ENCODE peak calls at places on chromosomes 4 and X, in nine cellular contexts. U is progenitor cell of endocrine pancreas; B is CD4-positive, alpha-beta T cell; N is A673; L is heart right ventricle; A is BJ; D is nephron progenitor cell; R is gastrocnemius medialis; T is Calu3. X is an unnamed sample.

GRCh38 chr4:79334783-79335182 is 8.9 kb upstream of the NAA11 start:
- DNase-seq in D (no peak), R (no peak), T (no peak), L (no peak), B (no peak), N (no peak), U (no peak), A (no peak), X (no peak)

GRCh38 chr4:7365472-7366179 is 69.1 kb downstream of the PSAPL1 start:
- DNase-seq in L (peak), R (peak), U (no peak), A (no peak), D (no peak), T (no peak), N (no peak), B (no peak), X (no peak)

GRCh38 chr4:3073158-3074077 is 920 bp downstream of the HTT-AS start:
- DNase-seq in R (no peak), B (peak), U (peak), L (peak), A (no peak), N (peak), T (no peak), D (no peak), X (no peak)

GRCh38 chr4:186878203-186878800 is 154.6 kb upstream of the FAT1 start:
- DNase-seq in T (no peak), B (no peak), A (peak), U (no peak), R (no peak), L (no peak), D (no peak), N (no peak), X (no peak)

GRCh38 chrX:104435249-104435648 is 130.8 kb upstream of the IL1RAPL2 start:
- DNase-seq in T (no peak), D (no peak), U (no peak), B (no peak), R (no peak), L (no peak), N (no peak), A (no peak), X (no peak)

GRCh38 chr4:57462843-57463242 is 352.7 kb upstream of the IGFBP7 start:
- DNase-seq in A (no peak), R (no peak), N (no peak), L (no peak), D (no peak), T (no peak), U (no peak), B (no peak), X (no peak)

GRCh38 chr4:65502151-65502691 is 168.1 kb downstream of the EPHA5 start:
- DNase-seq in A (peak), T (no peak), B (no peak), U (no peak), D (no peak), N (peak), R (no peak), L (no peak), X (no peak)

GRCh38 chr4:59175588-59175987 is 2024.5 kb upstream of the ADGRL3 start:
- DNase-seq in L (no peak), N (no peak), T (no peak), A (no peak), U (no peak), R (no peak), D (no peak), B (no peak), X (no peak)

GRCh38 chr4:183214912-183215488 is 105.1 kb downstream of the CLDN22 start:
- DNase-seq in R (no peak), N (no peak), L (no peak), D (no peak), B (no peak), T (no peak), U (no peak), A (no peak), X (no peak)

GRCh38 chrX:13053171-13053570 is 8.8 kb upstream of the FAM9C start:
- DNase-seq in D (no peak), B (no peak), R (no peak), A (no peak), T (no peak), U (no peak), N (no peak), L (no peak), X (no peak)

GRCh38 chrX:132612990-132613564 is 124.2 kb upstream of the MBNL3 start:
- DNase-seq in D (peak), N (peak), L (peak), B (peak), T (peak), U (peak), R (peak), A (no peak), X (no peak)

GRCh38 chrX:50432760-50433377 is 37.8 kb downstream of the DGKK start:
- DNase-seq in R (no peak), B (no peak), L (no peak), A (no peak), T (no peak), D (peak), N (no peak), U (no peak), X (no peak)

GRCh38 chr4:87219648-87220093 is 747 bp downstream of the KLHL8 start:
- DNase-seq in T (no peak), A (no peak), B (peak), N (no peak), D (no peak), L (peak), R (peak), U (peak), X (no peak)

GRCh38 chrX:123190096-123190495 is 6.0 kb downstream of the GRIA3 start:
- DNase-seq in D (no peak), N (no peak), L (no peak), R (no peak), B (no peak), T (no peak), U (no peak), A (no peak), X (no peak)

GRCh38 chr4:140740906-140741670 is 15.1 kb downstream of the TBC1D9 start:
- DNase-seq in D (no peak), A (no peak), U (no peak), B (no peak), T (no peak), R (no peak), L (no peak), N (no peak), X (no peak)

GRCh38 chr4:89981789-89982334 is 87.2 kb downstream of the MMRN1 start:
- DNase-seq in R (no peak), U (no peak), D (no peak), L (no peak), N (no peak), B (no peak), T (no peak), A (no peak), X (no peak)

GRCh38 chrX:136953867-136954787 is 73.6 kb upstream of the RBMX start:
- DNase-seq in A (no peak), T (peak), U (no peak), N (peak), L (peak), D (peak), R (peak), B (peak), X (no peak)

GRCh38 chr4:14168919-14169318 is 541.4 kb upstream of the BOD1L1 start:
- DNase-seq in A (peak), D (no peak), L (peak), U (no peak), B (no peak), N (peak), T (peak), R (peak), X (no peak)

GRCh38 chrX:1452497-1453389 is at the start of gene ASMTL:
- DNase-seq in N (peak), U (peak), L (peak), T (peak), B (peak), D (peak), A (peak), R (peak), X (peak)

GRCh38 chrX:155966876-155967275 is 30.6 kb upstream of the IL9R start:
- DNase-seq in U (no peak), R (no peak), B (no peak), D (peak), A (peak), L (no peak), N (peak), T (peak), X (peak)

GRCh38 chr4:186227221-186227620 is at the start of gene KLKB1:
- DNase-seq in A (no peak), U (no peak), L (no peak), D (no peak), T (no peak), N (peak), B (no peak), R (no peak), X (no peak)

GRCh38 chr4:111641813-111642579 is 503.3 kb upstream of the FAM241A start:
- DNase-seq in N (peak), D (peak), B (no peak), L (peak), U (peak), R (peak), A (peak), T (peak), X (peak)

GRCh38 chr4:174631901-174632758 is 109.8 kb upstream of the HPGD start:
- DNase-seq in A (no peak), U (no peak), L (no peak), B (no peak), D (peak), N (peak), T (peak), R (no peak), X (peak)

GRCh38 chr4:123468479-123469031 is 72.0 kb downstream of the SPRY1 start:
- DNase-seq in T (no peak), D (no peak), U (no peak), L (no peak), A (no peak), N (no peak), R (no peak), B (no peak), X (no peak)

GRCh38 chr4:73599182-73599581 is 21.1 kb downstream of the RASSF6 start:
- DNase-seq in N (no peak), T (peak), D (no peak), L (no peak), U (no peak), A (no peak), B (no peak), R (no peak), X (no peak)

GRCh38 chrX:118795528-118795927 is 28.1 kb upstream of the ZCCHC12 start:
- DNase-seq in B (no peak), N (no peak), D (no peak), A (no peak), R (no peak), L (no peak), T (no peak), U (no peak), X (no peak)

GRCh38 chr4:88696620-88697019 is 1.0 kb downstream of the NAP1L5 start:
- DNase-seq in B (no peak), L (no peak), N (no peak), D (no peak), T (no peak), U (no peak), R (no peak), A (no peak), X (no peak)

GRCh38 chr4:163071308-163071707 is 95.4 kb downstream of the NAF1 start:
- DNase-seq in T (no peak), U (no peak), D (no peak), R (no peak), N (no peak), A (no peak), L (no peak), B (no peak), X (no peak)

GRCh38 chrX:95330292-95330691 is 1354.3 kb upstream of the DIAPH2 start:
- DNase-seq in T (no peak), R (no peak), D (no peak), A (no peak), N (no peak), L (no peak), B (no peak), U (no peak), X (no peak)

GRCh38 chrX:95325185-95325584 is 1359.5 kb upstream of the DIAPH2 start:
- DNase-seq in D (no peak), B (no peak), T (no peak), N (no peak), R (no peak), U (no peak), L (no peak), A (no peak), X (no peak)
- TF ChIP-seq CTCF in D (no peak), B (no peak), T (no peak), N (no peak), R (no peak), U (no peak), L (no peak), A (no peak), X (no peak)

GRCh38 chr4:77600521-77601451 is 4.8 kb upstream of the CXCL13 start:
- DNase-seq in R (no peak), L (no peak), N (peak), T (peak), A (no peak), U (peak), B (no peak), D (peak), X (no peak)
- TF ChIP-seq CTCF in R (peak), L (peak), N (peak), T (peak), A (peak), U (peak), B (peak), D (peak), X (peak)

GRCh38 chrX:105876658-105877057 is 54.3 kb downstream of the NRK start:
- DNase-seq in B (no peak), D (no peak), T (no peak), U (no peak), A (no peak), N (peak), L (no peak), R (no peak), X (no peak)
- TF ChIP-seq CTCF in B (no peak), D (peak), T (no peak), U (peak), A (no peak), N (peak), L (no peak), R (peak), X (peak)

GRCh38 chrX:102599950-102600579 is 750 bp downstream of the ARMCX5 start:
- DNase-seq in B (no peak), T (no peak), D (no peak), L (no peak), R (no peak), N (peak), A (no peak), U (no peak), X (no peak)
- TF ChIP-seq CTCF in B (no peak), T (no peak), D (no peak), L (no peak), R (no peak), N (no peak), A (peak), U (no peak), X (no peak)

GRCh38 chr4:127624176-127624575 is 8.6 kb upstream of the INTU start:
- DNase-seq in B (no peak), U (no peak), T (no peak), D (no peak), N (no peak), L (no peak), A (no peak), R (no peak), X (no peak)

GRCh38 chr4:127622621-127622922 is 10.2 kb upstream of the INTU start:
- DNase-seq in T (peak), A (no peak), L (no peak), N (peak), B (no peak), R (no peak), U (no peak), D (peak), X (no peak)

GRCh38 chr4:127618427-127618826 is 14.3 kb upstream of the INTU start:
- DNase-seq in N (no peak), A (no peak), B (no peak), R (no peak), T (no peak), U (no peak), L (no peak), D (no peak), X (no peak)

GRCh38 chr4:127623755-127624087 is 9.0 kb upstream of the INTU start:
- DNase-seq in N (peak), L (no peak), T (no peak), A (no peak), D (peak), R (no peak), B (no peak), U (no peak), X (no peak)

DNA sequence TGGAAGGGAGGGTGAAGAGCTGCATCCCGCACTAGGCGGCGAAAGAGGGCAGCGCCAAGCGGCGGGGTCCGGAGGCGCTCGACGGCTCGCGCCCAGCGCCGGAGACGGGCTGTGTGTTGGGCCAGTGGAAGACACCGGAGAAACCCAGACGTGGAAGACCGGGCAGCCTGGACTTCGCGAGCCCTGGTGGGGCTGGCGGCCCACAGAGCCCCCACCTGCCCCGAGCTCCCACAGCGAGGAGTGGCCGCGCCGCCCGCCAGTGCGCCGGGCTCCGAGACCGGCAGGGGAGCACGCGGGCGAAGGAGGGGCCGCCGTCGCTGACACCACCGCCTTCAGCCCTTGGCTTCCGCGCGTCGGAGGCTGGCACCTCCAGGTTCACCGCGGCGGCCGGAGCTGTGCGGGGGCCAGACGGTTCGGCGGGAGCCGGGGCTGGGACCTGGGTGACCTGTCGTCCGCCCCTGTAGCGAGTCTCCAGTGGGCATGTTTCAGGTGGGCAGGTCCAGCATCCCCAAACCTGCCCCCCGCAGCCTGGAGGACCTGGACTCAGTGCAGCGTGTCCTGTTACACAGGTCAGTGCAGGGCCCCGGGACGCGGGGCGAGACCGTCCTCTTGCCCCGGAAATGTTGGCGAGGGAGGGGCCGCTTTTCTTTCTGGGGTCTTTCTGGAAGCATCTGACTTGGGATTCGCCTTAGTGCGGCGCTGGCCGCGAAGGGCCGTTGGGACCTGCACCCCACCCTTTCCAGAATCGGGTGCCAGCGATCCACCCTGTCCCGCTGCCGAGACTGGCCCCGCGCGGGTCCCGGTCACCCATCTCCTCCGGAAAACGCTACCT is 9.6 kb upstream of the INTU start:
- DNase-seq in N (peak), A (no peak), R (no peak), T (no peak), U (peak), L (no peak), B (no peak), D (peak), X (no peak)
- TF ChIP-seq CTCF in N (peak), A (peak), R (no peak), T (no peak), U (peak), L (peak), B (no peak), D (peak), X (no peak)

DNA sequence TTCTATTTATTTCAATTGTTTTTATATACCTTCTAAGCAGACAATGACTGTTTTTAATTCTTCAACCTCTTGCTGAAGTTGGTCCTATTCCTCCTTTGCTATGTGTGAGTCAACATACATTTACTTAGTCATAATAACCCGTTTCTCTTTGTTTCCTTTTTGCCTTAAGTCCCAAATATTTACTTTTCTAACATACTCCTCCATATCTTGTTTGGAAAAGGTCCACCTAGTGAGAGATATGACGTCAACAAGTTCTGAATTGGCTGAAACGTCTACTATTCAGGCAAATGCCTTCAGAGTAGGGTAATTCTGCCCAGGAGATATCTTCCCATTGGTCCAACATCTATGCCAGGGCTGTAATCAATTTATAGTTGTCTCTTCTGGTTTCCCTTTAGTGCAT is 179.3 kb upstream of the GEMIN8 start:
- DNase-seq in N (no peak), T (no peak), U (no peak), A (no peak), B (no peak), L (no peak), R (no peak), D (no peak), X (no peak)
- TF ChIP-seq CTCF in N (no peak), T (no peak), U (no peak), A (no peak), B (no peak), L (no peak), R (no peak), D (no peak), X (no peak)

GRCh38 chr4:15375707-15376106 is 52.1 kb upstream of the C1QTNF7 start:
- DNase-seq in R (no peak), A (no peak), T (no peak), U (no peak), N (no peak), B (no peak), L (no peak), D (no peak), X (no peak)
- TF ChIP-seq CTCF in R (no peak), A (no peak), T (no peak), U (no peak), N (no peak), B (no peak), L (no peak), D (no peak), X (no peak)

GRCh38 chr4:113761682-113762060 is at the start of gene CAMK2D:
- DNase-seq in D (peak), U (peak), T (peak), R (peak), B (peak), L (peak), N (peak), A (peak), X (peak)
- TF ChIP-seq CTCF in D (no peak), U (peak), T (no peak), R (peak), B (peak), L (peak), N (peak), A (peak), X (peak)

DNA sequence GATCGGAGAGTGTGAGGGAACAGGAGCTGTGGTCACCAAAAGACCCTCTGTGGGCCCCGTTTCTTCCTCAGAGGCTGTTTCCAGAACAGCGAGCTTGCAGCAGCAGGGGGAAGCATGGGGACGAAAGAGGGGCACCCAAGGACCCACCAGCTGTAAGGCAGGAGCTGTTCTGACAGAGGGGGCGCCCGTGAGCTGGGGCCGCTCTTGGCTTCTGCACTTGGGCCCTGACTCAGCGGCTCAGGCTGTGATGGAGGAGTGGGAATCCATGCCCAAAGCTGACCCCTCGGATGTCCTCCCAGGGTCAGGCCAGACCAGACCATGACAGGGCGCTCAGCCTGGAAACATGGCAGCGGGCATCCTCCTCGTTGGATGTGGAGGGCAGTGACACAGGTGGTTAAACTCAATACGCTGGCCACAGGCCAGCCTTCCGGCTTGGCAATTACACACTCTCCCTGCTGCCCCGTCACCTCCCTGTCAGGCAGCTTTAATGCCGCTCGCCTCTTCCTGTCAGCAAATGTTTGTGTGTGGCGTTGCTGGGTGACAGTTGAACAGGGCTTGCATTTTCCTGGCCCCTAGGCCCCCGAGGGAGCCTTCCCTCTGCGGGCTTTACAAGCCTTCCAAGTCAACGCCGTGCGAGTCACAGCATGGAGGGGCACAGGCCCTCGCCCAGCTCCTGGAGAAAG is 620.2 kb downstream of the BCOR start:
- DNase-seq in B (peak), N (no peak), U (peak), D (peak), T (peak), A (no peak), R (peak), L (peak), X (no peak)
- TF ChIP-seq CTCF in B (no peak), N (peak), U (peak), D (peak), T (no peak), A (no peak), R (no peak), L (peak), X (peak)

DNA sequence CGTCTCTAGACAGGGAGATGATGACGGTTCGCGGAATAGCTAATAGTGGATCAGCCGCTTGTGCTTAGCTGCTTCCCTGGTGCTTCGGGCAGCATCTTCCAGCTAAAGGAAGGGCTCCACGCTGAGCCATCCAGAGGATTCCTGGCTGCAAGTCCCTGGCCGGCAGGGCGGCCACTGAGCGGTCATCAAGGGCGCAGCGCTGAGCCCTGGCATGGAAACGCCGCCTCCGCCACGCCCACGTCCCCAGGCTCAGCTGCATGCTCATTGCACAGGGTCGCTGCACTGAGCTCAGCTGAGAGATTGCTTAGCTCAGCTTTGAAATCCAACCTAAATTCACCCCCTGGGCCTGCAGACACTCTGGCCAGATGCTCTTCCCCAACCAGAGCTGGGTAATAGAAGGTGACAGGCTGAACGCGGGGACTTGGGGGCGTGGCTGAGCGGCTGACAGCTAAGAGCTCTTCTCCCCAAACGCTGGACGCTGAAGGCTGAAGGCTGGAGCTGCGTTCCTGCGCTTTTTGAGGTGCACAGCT is 118.2 kb upstream of the KIT start:
- DNase-seq in N (peak), L (peak), R (peak), T (peak), D (peak), U (peak), A (no peak), B (no peak), X (no peak)
- TF ChIP-seq CTCF in N (no peak), L (no peak), R (no peak), T (no peak), D (peak), U (peak), A (peak), B (no peak), X (no peak)

X was measured in D721Med.